ENCODE peak calls at places on chromosomes 13 and 19, in four cellular contexts. K, W, P and J are unnamed samples.

GRCh38 chr13:70568571-70568970 is 460.3 kb upstream of the KLHL1 start:
- DNase-seq in K (no peak), P (peak; percentile 1), W (peak; percentile 61), J (no peak)

GRCh38 chr13:73082471-73082870 is 23.7 kb downstream of the KLF5 start:
- DNase-seq in W (no peak), P (no peak), K (no peak), J (no peak)

GRCh38 chr19:31255863-31256600 is 93.2 kb downstream of the TSHZ3 start:
- DNase-seq in P (no peak), K (peak; percentile 78), W (no peak), J (no peak)

GRCh38 chr19:42287826-42288107 is 14.2 kb upstream of the PRR19 start:
- DNase-seq in W (no peak), K (no peak), P (no peak), J (no peak)

GRCh38 chr19:42563352-42564210 is 31.1 kb downstream of the CEACAM8 start:
- DNase-seq in K (peak; percentile 80), W (peak; percentile 74), P (peak; percentile 19), J (no peak)

GRCh38 chr13:112447761-112448603 is 71.8 kb downstream of the SPACA7 start:
- DNase-seq in P (no peak), K (peak; percentile 78), W (no peak), J (no peak)

GRCh38 chr19:28289294-28290063 is 923.5 kb downstream of the UQCRFS1 start:
- DNase-seq in K (peak; percentile 74), W (peak; percentile 49), P (no peak), J (no peak)

GRCh38 chr19:38932425-38933179 is 1.9 kb downstream of the MRPS12 start:
- DNase-seq in W (no peak), P (peak; percentile 54), K (peak; percentile 56), J (no peak)

GRCh38 chr19:50315773-50316448 is 13.3 kb downstream of the KCNC3 start:
- DNase-seq in P (peak; percentile 31), K (peak; percentile 63), W (no peak), J (no peak)

GRCh38 chr13:53460776-53461175 is 432.2 kb downstream of the OLFM4 start:
- DNase-seq in P (no peak), K (no peak), W (no peak), J (no peak)

GRCh38 chr19:11868188-11868587 is 19.4 kb upstream of the ZNF69 start:
- DNase-seq in P (no peak), K (no peak), W (no peak), J (no peak)

GRCh38 chr13:87677334-87678234 is 6.4 kb downstream of the SLITRK5 start:
- DNase-seq in K (peak; percentile 48), W (peak; percentile 31), P (peak; percentile 9), J (no peak)

GRCh38 chr13:99605417-99606321 is 104.4 kb downstream of the TM9SF2 start:
- DNase-seq in P (peak; percentile 66), W (peak; percentile 73), K (peak; percentile 80), J (peak; percentile 23)

GRCh38 chr19:590396-590745 is 690 bp downstream of the HCN2 start:
- DNase-seq in P (no peak), W (peak; percentile 56), K (no peak), J (no peak)

GRCh38 chr13:98221234-98221633 is 44.2 kb upstream of the RNF113B start:
- DNase-seq in K (no peak), P (no peak), W (no peak), J (no peak)